ENCODE peak calls at places on chromosomes 4 and X, in ten cellular contexts. One of them, this sample, is unnamed.

GRCh38 chrX:153778151-153778551 is 2.7 kb upstream of the SRPK3 start:
- DNase-seq in fibroblast of lung: no peak
- DNase-seq in breast epithelium: no peak
- DNase-seq in neural progenitor cell: no peak
- DNase-seq in coronary artery: no peak
- DNase-seq in tibial artery: no peak
- DNase-seq in heart right ventricle: peak
- DNase-seq in progenitor cell of endocrine pancreas: no peak
- DNase-seq in ovary: no peak
- DNase-seq in right atrium auricular region: no peak
- DNase-seq in this sample: peak

GRCh38 chrX:70485466-70485865 is 40.8 kb downstream of the DLG3 start:
- DNase-seq in fibroblast of lung: no peak
- DNase-seq in breast epithelium: no peak
- DNase-seq in neural progenitor cell: no peak
- DNase-seq in coronary artery: no peak
- DNase-seq in tibial artery: no peak
- DNase-seq in heart right ventricle: no peak
- DNase-seq in progenitor cell of endocrine pancreas: no peak
- DNase-seq in ovary: no peak
- DNase-seq in right atrium auricular region: no peak
- DNase-seq in this sample: no peak

GRCh38 chr4:184747034-184747830 is 13.3 kb upstream of the CENPU start:
- DNase-seq in fibroblast of lung: no peak
- DNase-seq in breast epithelium: peak
- DNase-seq in neural progenitor cell: no peak
- DNase-seq in coronary artery: no peak
- DNase-seq in tibial artery: no peak
- DNase-seq in heart right ventricle: no peak
- DNase-seq in progenitor cell of endocrine pancreas: no peak
- DNase-seq in ovary: peak
- DNase-seq in right atrium auricular region: no peak
- DNase-seq in this sample: no peak

GRCh38 chrX:8366491-8366890 is 98.1 kb upstream of the VCX3B start:
- DNase-seq in fibroblast of lung: peak
- DNase-seq in breast epithelium: no peak
- DNase-seq in neural progenitor cell: no peak
- DNase-seq in coronary artery: no peak
- DNase-seq in tibial artery: no peak
- DNase-seq in heart right ventricle: no peak
- DNase-seq in progenitor cell of endocrine pancreas: no peak
- DNase-seq in ovary: no peak
- DNase-seq in right atrium auricular region: no peak
- DNase-seq in this sample: no peak

GRCh38 chr4:173333658-173334084 is 487 bp downstream of the HMGB2 start:
- DNase-seq in fibroblast of lung: peak
- DNase-seq in breast epithelium: peak
- DNase-seq in neural progenitor cell: peak
- DNase-seq in coronary artery: no peak
- DNase-seq in tibial artery: peak
- DNase-seq in heart right ventricle: peak
- DNase-seq in progenitor cell of endocrine pancreas: peak
- DNase-seq in ovary: peak
- DNase-seq in right atrium auricular region: no peak
- DNase-seq in this sample: peak

GRCh38 chr4:145920205-145920604 is 18.4 kb downstream of the ZNF827 start:
- DNase-seq in fibroblast of lung: peak
- DNase-seq in breast epithelium: peak
- DNase-seq in neural progenitor cell: no peak
- DNase-seq in coronary artery: no peak
- DNase-seq in tibial artery: no peak
- DNase-seq in heart right ventricle: no peak
- DNase-seq in progenitor cell of endocrine pancreas: no peak
- DNase-seq in ovary: no peak
- DNase-seq in right atrium auricular region: no peak
- DNase-seq in this sample: no peak

GRCh38 chr4:60729194-60729593 is 470.9 kb upstream of the ADGRL3 start:
- DNase-seq in fibroblast of lung: peak
- DNase-seq in breast epithelium: no peak
- DNase-seq in neural progenitor cell: no peak
- DNase-seq in coronary artery: no peak
- DNase-seq in tibial artery: no peak
- DNase-seq in heart right ventricle: no peak
- DNase-seq in progenitor cell of endocrine pancreas: no peak
- DNase-seq in ovary: no peak
- DNase-seq in right atrium auricular region: no peak
- DNase-seq in this sample: no peak

GRCh38 chrX:24245201-24245600 is 68.7 kb downstream of the SUPT20HL2 start:
- DNase-seq in fibroblast of lung: peak
- DNase-seq in breast epithelium: no peak
- DNase-seq in neural progenitor cell: peak
- DNase-seq in coronary artery: no peak
- DNase-seq in tibial artery: no peak
- DNase-seq in heart right ventricle: no peak
- DNase-seq in progenitor cell of endocrine pancreas: no peak
- DNase-seq in ovary: no peak
- DNase-seq in right atrium auricular region: no peak
- DNase-seq in this sample: no peak

GRCh38 chr4:123640271-123640670 is 243.7 kb downstream of the SPRY1 start:
- DNase-seq in fibroblast of lung: peak
- DNase-seq in breast epithelium: no peak
- DNase-seq in neural progenitor cell: no peak
- DNase-seq in coronary artery: no peak
- DNase-seq in tibial artery: no peak
- DNase-seq in heart right ventricle: no peak
- DNase-seq in progenitor cell of endocrine pancreas: no peak
- DNase-seq in ovary: no peak
- DNase-seq in right atrium auricular region: no peak
- DNase-seq in this sample: no peak

GRCh38 chr4:38237139-38237538 is 276.9 kb downstream of the PTTG2 start:
- DNase-seq in fibroblast of lung: peak
- DNase-seq in breast epithelium: no peak
- DNase-seq in neural progenitor cell: no peak
- DNase-seq in coronary artery: no peak
- DNase-seq in tibial artery: no peak
- DNase-seq in heart right ventricle: no peak
- DNase-seq in progenitor cell of endocrine pancreas: no peak
- DNase-seq in ovary: no peak
- DNase-seq in right atrium auricular region: no peak
- DNase-seq in this sample: no peak

GRCh38 chr4:57442834-57443291 is 332.7 kb upstream of the IGFBP7 start:
- DNase-seq in fibroblast of lung: peak
- DNase-seq in breast epithelium: no peak
- DNase-seq in neural progenitor cell: peak
- DNase-seq in coronary artery: no peak
- DNase-seq in tibial artery: no peak
- DNase-seq in heart right ventricle: peak
- DNase-seq in progenitor cell of endocrine pancreas: peak
- DNase-seq in ovary: no peak
- DNase-seq in right atrium auricular region: no peak
- DNase-seq in this sample: peak

GRCh38 chr4:7103599-7104365 is 35.9 kb upstream of the GRPEL1 start:
- DNase-seq in fibroblast of lung: no peak
- DNase-seq in breast epithelium: no peak
- DNase-seq in neural progenitor cell: peak
- DNase-seq in coronary artery: peak
- DNase-seq in tibial artery: peak
- DNase-seq in heart right ventricle: peak
- DNase-seq in progenitor cell of endocrine pancreas: no peak
- DNase-seq in ovary: peak
- DNase-seq in right atrium auricular region: peak
- DNase-seq in this sample: no peak

GRCh38 chrX:9498236-9498635 is 33.4 kb downstream of the TBL1X start:
- DNase-seq in fibroblast of lung: peak
- DNase-seq in breast epithelium: no peak
- DNase-seq in neural progenitor cell: no peak
- DNase-seq in coronary artery: no peak
- DNase-seq in tibial artery: no peak
- DNase-seq in heart right ventricle: no peak
- DNase-seq in progenitor cell of endocrine pancreas: no peak
- DNase-seq in ovary: no peak
- DNase-seq in right atrium auricular region: no peak
- DNase-seq in this sample: no peak

GRCh38 chr4:176534566-176534965 is 214.8 kb downstream of the SPCS3 start:
- DNase-seq in fibroblast of lung: peak
- DNase-seq in breast epithelium: no peak
- DNase-seq in neural progenitor cell: no peak
- DNase-seq in coronary artery: no peak
- DNase-seq in tibial artery: no peak
- DNase-seq in heart right ventricle: no peak
- DNase-seq in progenitor cell of endocrine pancreas: no peak
- DNase-seq in ovary: no peak
- DNase-seq in right atrium auricular region: no peak
- DNase-seq in this sample: no peak

GRCh38 chrX:74800062-74800461 is 125.2 kb downstream of the NEXMIF start:
- DNase-seq in fibroblast of lung: no peak
- DNase-seq in breast epithelium: no peak
- DNase-seq in neural progenitor cell: no peak
- DNase-seq in coronary artery: no peak
- DNase-seq in tibial artery: no peak
- DNase-seq in heart right ventricle: no peak
- DNase-seq in progenitor cell of endocrine pancreas: no peak
- DNase-seq in ovary: no peak
- DNase-seq in right atrium auricular region: no peak
- DNase-seq in this sample: no peak

GRCh38 chr4:43380093-43380492 is 487.6 kb downstream of the GRXCR1 start:
- DNase-seq in fibroblast of lung: no peak
- DNase-seq in breast epithelium: no peak
- DNase-seq in neural progenitor cell: peak
- DNase-seq in coronary artery: no peak
- DNase-seq in tibial artery: no peak
- DNase-seq in heart right ventricle: no peak
- DNase-seq in progenitor cell of endocrine pancreas: no peak
- DNase-seq in ovary: no peak
- DNase-seq in right atrium auricular region: no peak
- DNase-seq in this sample: no peak

GRCh38 chr4:40183615-40184411 is 13.0 kb upstream of the RHOH start:
- DNase-seq in fibroblast of lung: peak
- DNase-seq in breast epithelium: no peak
- DNase-seq in neural progenitor cell: no peak
- DNase-seq in coronary artery: no peak
- DNase-seq in tibial artery: no peak
- DNase-seq in heart right ventricle: no peak
- DNase-seq in progenitor cell of endocrine pancreas: no peak
- DNase-seq in ovary: no peak
- DNase-seq in right atrium auricular region: no peak
- DNase-seq in this sample: no peak

GRCh38 chr4:47729086-47729763 is 108.6 kb downstream of the CORIN start:
- DNase-seq in fibroblast of lung: no peak
- DNase-seq in breast epithelium: no peak
- DNase-seq in neural progenitor cell: no peak
- DNase-seq in coronary artery: no peak
- DNase-seq in tibial artery: no peak
- DNase-seq in heart right ventricle: no peak
- DNase-seq in progenitor cell of endocrine pancreas: no peak
- DNase-seq in ovary: no peak
- DNase-seq in right atrium auricular region: no peak
- DNase-seq in this sample: no peak

DNA sequence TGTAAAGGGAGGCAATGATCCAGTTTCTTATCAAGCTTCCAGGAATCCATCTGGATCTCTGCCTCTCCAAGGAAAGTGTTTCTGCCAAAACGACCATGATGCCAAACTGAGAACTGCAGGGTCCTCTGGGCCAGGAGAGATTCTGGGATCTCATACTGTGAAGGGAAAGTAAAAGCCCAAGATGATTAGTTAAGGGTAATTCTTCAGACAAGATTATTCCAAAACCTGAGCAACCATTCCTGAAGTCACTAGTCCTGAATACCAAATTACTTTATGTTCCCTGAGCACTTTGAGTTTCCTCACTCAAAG is 42.0 kb downstream of the SRPX2 start:
- DNase-seq in fibroblast of lung: no peak
- DNase-seq in breast epithelium: no peak
- DNase-seq in neural progenitor cell: no peak
- DNase-seq in coronary artery: no peak
- DNase-seq in tibial artery: no peak
- DNase-seq in heart right ventricle: no peak
- DNase-seq in progenitor cell of endocrine pancreas: no peak
- DNase-seq in ovary: no peak
- DNase-seq in right atrium auricular region: no peak
- DNase-seq in this sample: no peak
- TF ChIP-seq CTCF in fibroblast of lung: no peak
- TF ChIP-seq CTCF in breast epithelium: no peak
- TF ChIP-seq CTCF in neural progenitor cell: no peak
- TF ChIP-seq CTCF in coronary artery: peak
- TF ChIP-seq CTCF in tibial artery: no peak
- TF ChIP-seq CTCF in heart right ventricle: no peak
- TF ChIP-seq CTCF in progenitor cell of endocrine pancreas: no peak
- TF ChIP-seq CTCF in ovary: no peak
- TF ChIP-seq CTCF in right atrium auricular region: no peak
- TF ChIP-seq CTCF in this sample: peak

DNA sequence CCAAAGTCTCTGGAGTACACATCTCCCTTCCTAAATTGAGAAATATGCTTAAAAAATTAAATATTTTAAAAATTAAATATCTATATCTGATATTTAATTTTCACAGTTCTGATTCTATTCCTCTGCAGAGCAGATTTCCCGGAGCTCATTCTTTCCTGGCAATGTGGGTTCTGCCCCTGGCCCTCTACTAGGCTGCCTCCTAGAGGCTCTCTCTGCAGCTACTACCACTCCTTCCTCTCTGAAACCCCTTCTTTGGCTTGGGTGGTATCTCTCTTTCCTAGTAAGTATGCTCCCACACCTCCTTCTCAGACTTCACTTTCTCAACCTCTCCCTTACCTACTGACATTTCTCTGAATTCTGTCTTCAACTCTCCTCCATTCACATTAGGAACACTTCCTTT is 45.3 kb downstream of the RPGR start:
- DNase-seq in fibroblast of lung: no peak
- DNase-seq in breast epithelium: no peak
- DNase-seq in neural progenitor cell: peak
- DNase-seq in coronary artery: no peak
- DNase-seq in tibial artery: no peak
- DNase-seq in heart right ventricle: peak
- DNase-seq in progenitor cell of endocrine pancreas: no peak
- DNase-seq in ovary: no peak
- DNase-seq in right atrium auricular region: no peak
- DNase-seq in this sample: no peak
- TF ChIP-seq CTCF in fibroblast of lung: peak
- TF ChIP-seq CTCF in breast epithelium: no peak
- TF ChIP-seq CTCF in neural progenitor cell: peak
- TF ChIP-seq CTCF in coronary artery: no peak
- TF ChIP-seq CTCF in tibial artery: peak
- TF ChIP-seq CTCF in heart right ventricle: peak
- TF ChIP-seq CTCF in progenitor cell of endocrine pancreas: no peak
- TF ChIP-seq CTCF in ovary: no peak
- TF ChIP-seq CTCF in right atrium auricular region: peak
- TF ChIP-seq CTCF in this sample: no peak

GRCh38 chr4:186688150-186688943 is 35.3 kb downstream of the FAT1 start:
- DNase-seq in fibroblast of lung: no peak
- DNase-seq in breast epithelium: no peak
- DNase-seq in neural progenitor cell: peak
- DNase-seq in coronary artery: no peak
- DNase-seq in tibial artery: no peak
- DNase-seq in heart right ventricle: no peak
- DNase-seq in progenitor cell of endocrine pancreas: no peak
- DNase-seq in ovary: no peak
- DNase-seq in right atrium auricular region: no peak
- DNase-seq in this sample: no peak
- TF ChIP-seq CTCF in fibroblast of lung: no peak
- TF ChIP-seq CTCF in breast epithelium: no peak
- TF ChIP-seq CTCF in neural progenitor cell: no peak
- TF ChIP-seq CTCF in coronary artery: no peak
- TF ChIP-seq CTCF in tibial artery: no peak
- TF ChIP-seq CTCF in heart right ventricle: no peak
- TF ChIP-seq CTCF in progenitor cell of endocrine pancreas: no peak
- TF ChIP-seq CTCF in ovary: no peak
- TF ChIP-seq CTCF in right atrium auricular region: no peak
- TF ChIP-seq CTCF in this sample: no peak

GRCh38 chrX:138856881-138857280 is 145.4 kb upstream of the FGF13 start:
- DNase-seq in fibroblast of lung: peak
- DNase-seq in breast epithelium: no peak
- DNase-seq in neural progenitor cell: no peak
- DNase-seq in coronary artery: no peak
- DNase-seq in tibial artery: no peak
- DNase-seq in heart right ventricle: no peak
- DNase-seq in progenitor cell of endocrine pancreas: no peak
- DNase-seq in ovary: no peak
- DNase-seq in right atrium auricular region: no peak
- DNase-seq in this sample: no peak
- TF ChIP-seq CTCF in fibroblast of lung: no peak
- TF ChIP-seq CTCF in breast epithelium: no peak
- TF ChIP-seq CTCF in neural progenitor cell: no peak
- TF ChIP-seq CTCF in coronary artery: no peak
- TF ChIP-seq CTCF in tibial artery: no peak
- TF ChIP-seq CTCF in heart right ventricle: no peak
- TF ChIP-seq CTCF in progenitor cell of endocrine pancreas: no peak
- TF ChIP-seq CTCF in ovary: no peak
- TF ChIP-seq CTCF in right atrium auricular region: no peak
- TF ChIP-seq CTCF in this sample: no peak

This sample was measured in glutamatergic neuron.